ENCODE peak calls at places on chromosomes 3 and 15, in six cellular contexts. S, G, E, N, H and B are unnamed samples.

GRCh38 chr3:155409336-155409735 is 115.9 kb upstream of the STRIT1 start:
- DNase-seq in N (no peak), E (no peak), G (no peak), S (no peak), H (no peak), B (no peak)

GRCh38 chr3:26484140-26484539 is 138.4 kb upstream of the LRRC3B start:
- DNase-seq in H (no peak), E (no peak), N (no peak), S (no peak), G (no peak), B (peak)

GRCh38 chr3:31288641-31289100 is 244.1 kb upstream of the STT3B start:
- DNase-seq in S (no peak), E (peak), H (peak), N (peak), G (peak), B (peak)

GRCh38 chr15:91228391-91228790 is 128.3 kb downstream of the SV2B start:
- DNase-seq in H (no peak), G (no peak), S (no peak), E (no peak), N (no peak), B (no peak)

GRCh38 chr3:160448845-160449659 is 534 bp downstream of the TRIM59 start:
- DNase-seq in G (no peak), N (no peak), E (peak), H (peak), S (no peak), B (no peak)

GRCh38 chr15:66269326-66270090 is 16.0 kb upstream of the MEGF11 start:
- DNase-seq in G (no peak), H (peak), E (peak), S (no peak), N (peak), B (peak)

GRCh38 chr3:67947808-67948508 is 293.5 kb upstream of the SUCLG2 start:
- DNase-seq in E (peak), S (no peak), N (no peak), H (no peak), G (peak), B (no peak)

GRCh38 chr15:60590935-60591490 is 112.1 kb upstream of the ICE2 start:
- DNase-seq in E (no peak), G (peak), H (peak), N (peak), S (no peak), B (peak)

GRCh38 chr3:123656241-123656640 is 71.4 kb upstream of the HACD2 start:
- DNase-seq in G (no peak), N (no peak), H (no peak), E (no peak), S (no peak), B (no peak)
- H3K27ac ChIP-seq in G (no peak), N (no peak), H (no peak), E (no peak), S (peak), B (no peak)

DNA sequence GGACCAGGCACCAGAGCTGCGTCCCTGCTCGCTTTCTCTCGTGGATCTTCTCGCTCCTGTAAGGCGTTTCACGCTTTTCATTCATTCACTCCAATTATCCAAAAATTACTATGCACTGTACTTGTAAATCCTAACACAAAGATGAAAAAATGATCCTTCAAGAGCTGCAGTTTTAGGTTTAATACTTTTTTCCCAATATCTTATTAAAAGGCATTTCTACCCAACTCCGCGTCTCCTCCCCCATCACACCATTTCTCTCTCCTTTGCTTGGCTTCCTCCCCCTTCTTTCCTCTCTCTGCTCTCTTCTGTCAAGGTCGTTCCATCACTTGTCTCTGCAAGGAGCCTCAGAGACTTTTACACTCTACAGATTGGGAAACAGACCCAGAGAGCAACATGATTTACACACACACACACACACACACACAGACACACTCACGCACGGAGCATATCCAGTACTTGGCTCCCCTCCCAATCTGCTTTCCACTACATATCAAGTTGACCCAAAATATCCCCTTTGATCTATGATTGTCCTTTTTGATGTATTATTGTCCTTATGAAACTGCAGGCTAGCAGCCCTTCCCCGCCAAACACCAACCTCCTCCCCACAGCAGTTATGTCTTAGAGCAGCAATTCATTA is 476 bp upstream of the CLDN1 start:
- DNase-seq in S (no peak), N (no peak), H (peak), E (no peak), G (no peak), B (peak)
- TF ChIP-seq CTCF in S (no peak), N (no peak), H (no peak), E (no peak), G (peak), B (no peak)

GRCh38 chr15:58441376-58442070 is 9.7 kb downstream of the LIPC start:
- DNase-seq in S (no peak), N (peak), G (no peak), H (peak), E (peak), B (peak)

GRCh38 chr15:58440181-58440910 is 8.6 kb downstream of the LIPC start:
- DNase-seq in E (peak), S (no peak), H (peak), N (peak), G (no peak), B (peak)

GRCh38 chr15:58443291-58443690 is 11.5 kb downstream of the LIPC start:
- DNase-seq in S (no peak), E (no peak), H (no peak), G (no peak), N (no peak), B (no peak)

GRCh38 chr15:58440922-58441321 is 9.1 kb downstream of the LIPC start:
- DNase-seq in S (no peak), N (no peak), H (no peak), G (no peak), E (peak), B (no peak)

DNA sequence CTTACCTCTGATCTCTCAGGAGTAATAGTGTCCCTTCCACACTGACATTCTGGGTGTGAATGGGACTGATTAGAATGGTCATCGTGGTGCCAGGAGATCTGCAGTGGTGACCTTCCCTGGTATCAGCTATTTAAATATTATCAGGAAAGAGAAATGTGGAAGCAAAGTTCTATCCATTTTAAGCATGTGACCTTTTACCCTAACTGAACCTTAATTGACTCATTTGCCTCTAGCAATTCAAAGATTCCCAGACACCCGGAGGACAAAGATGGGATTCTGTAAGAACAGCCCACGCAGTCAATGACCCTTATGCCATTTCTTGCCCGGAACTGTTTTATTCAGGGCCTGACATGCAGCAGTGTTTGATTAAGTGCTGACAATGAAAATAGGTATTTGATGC is 10.3 kb downstream of the LIPC start:
- DNase-seq in G (no peak), E (peak), S (no peak), N (no peak), H (no peak), B (no peak)
- H3K4me3 ChIP-seq in G (no peak), E (no peak), S (no peak), N (no peak), H (no peak), B (no peak)

DNA sequence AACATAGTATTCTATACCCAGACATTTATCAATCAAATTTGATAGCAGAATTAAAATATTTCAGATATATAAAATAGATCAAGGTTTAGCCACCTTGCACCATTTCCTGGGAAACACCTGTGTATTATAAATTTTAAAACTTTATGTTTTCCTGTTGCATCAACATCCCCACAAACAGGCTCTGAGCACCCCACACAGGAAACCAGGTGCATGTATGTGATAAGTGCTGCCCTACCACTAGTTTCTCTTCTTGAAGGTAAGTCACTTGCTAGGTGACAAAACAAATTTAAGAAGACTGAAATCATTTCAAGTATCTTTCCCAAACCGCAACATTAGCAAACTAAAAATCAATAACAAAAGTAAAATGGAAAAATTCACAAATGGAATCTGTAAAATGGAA is 496.1 kb upstream of the CCDC54 start:
- DNase-seq in H (no peak), G (no peak), N (no peak), E (no peak), S (no peak), B (no peak)
- H3K27ac ChIP-seq in H (no peak), G (no peak), N (no peak), E (no peak), S (no peak), B (no peak)

GRCh38 chr3:180684807-180685206 is 5.5 kb upstream of the CCDC39 start:
- DNase-seq in S (no peak), G (no peak), H (no peak), N (no peak), E (no peak), B (no peak)

GRCh38 chr3:180693656-180694055 is 14.4 kb upstream of the CCDC39 start:
- DNase-seq in S (no peak), N (no peak), H (no peak), G (no peak), E (no peak), B (no peak)

DNA sequence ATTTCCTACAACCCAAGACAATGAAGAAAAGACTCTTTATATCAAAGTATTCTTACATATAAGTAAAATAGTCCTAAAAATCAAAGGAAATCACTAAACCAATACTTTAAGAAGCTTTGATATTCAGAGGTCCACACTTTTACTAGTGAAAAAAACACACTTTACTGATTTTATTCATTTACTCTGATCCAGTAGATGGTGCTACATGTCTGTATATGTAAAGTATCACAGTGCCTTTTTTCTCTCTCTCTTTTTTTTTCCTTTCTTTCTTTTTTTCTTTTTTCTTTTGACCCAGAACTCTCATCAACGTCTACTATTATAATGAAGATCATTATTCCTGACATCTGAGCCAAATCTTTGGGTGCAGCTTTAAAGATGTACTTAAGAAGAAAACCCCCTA is 10.8 kb upstream of the CCDC39 start:
- DNase-seq in E (peak), S (no peak), H (no peak), G (no peak), N (no peak), B (no peak)
- TF ChIP-seq CTCF in E (peak), S (no peak), H (no peak), G (no peak), N (no peak), B (no peak)

GRCh38 chr15:38129531-38130199 is 123.0 kb upstream of the SPRED1 start:
- DNase-seq in E (peak), H (peak), N (peak), G (no peak), S (peak), B (peak)
- H3K4me3 ChIP-seq in E (peak), H (peak), N (no peak), G (no peak), S (peak), B (peak)

DNA sequence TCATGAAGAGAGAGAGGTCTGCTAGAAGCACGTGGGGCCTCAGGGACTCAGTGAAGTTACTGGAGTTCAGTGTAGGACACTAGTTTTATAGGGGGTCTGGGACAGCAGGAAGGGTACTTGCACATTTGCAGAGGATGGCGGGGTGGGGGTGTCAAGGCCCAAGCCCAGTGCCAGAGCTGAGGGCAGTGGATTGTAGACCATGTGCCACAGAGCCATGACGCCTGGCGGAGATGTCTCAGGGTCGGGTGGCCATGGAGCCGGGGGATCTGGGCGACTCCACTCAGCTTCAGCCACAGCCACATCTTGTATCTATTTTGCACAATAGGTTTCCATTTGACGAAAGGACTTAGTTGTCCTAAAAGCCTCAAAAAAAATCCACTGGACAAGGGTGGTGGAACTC is 50.4 kb upstream of the RGMA start:
- DNase-seq in G (no peak), E (no peak), S (no peak), N (no peak), H (no peak), B (no peak)
- H3K27ac ChIP-seq in G (no peak), E (no peak), S (no peak), N (no peak), H (no peak), B (no peak)

DNA sequence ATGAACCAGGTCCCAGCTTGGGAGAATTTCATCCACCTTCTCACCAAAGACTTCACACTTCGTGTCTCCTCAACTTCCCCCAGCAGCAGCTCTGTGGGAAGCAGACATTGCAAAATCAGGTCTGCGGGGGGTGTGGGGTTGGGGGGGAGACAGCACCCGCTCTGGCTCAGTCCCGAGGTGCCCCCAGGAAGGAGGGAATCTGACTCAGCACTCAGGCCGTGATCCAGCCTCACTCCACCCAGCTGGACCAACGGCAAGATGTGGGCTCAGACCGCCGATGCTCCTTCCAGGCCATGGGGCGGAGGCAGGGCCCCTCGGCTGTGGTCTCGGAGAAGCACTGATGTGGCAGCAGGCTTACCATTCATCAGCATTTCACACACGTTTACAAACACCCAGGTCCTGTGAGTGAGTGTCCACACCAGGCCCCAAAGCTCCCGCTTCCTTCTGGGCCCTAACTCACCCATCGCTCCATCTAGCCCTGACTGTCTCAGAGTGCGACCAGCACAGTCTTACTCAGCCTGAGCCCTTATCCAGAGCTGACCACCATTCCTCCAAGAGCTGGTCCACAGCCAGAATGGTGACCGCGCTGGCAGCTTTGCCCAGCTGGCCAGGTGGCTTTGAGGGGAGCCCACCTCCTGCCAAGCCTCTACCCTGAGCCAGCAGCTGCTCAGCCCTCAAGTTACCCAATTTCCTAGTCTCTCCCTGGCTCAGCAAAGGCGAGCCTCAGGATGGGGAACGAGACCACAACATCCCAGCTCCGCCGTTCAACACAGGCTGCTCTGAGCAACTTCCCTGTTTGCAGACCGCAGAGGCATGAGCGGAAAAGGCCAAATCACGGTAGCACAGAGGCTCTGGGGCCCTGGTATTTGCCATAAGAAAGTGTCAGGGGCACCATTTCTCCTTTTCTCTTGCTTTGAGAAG is 3.3 kb downstream of the STAB1 start:
- DNase-seq in E (no peak), S (no peak), G (no peak), N (no peak), H (peak), B (no peak)
- TF ChIP-seq CTCF in E (no peak), S (no peak), G (no peak), N (no peak), H (no peak), B (no peak)